ENCODE peak calls at places on chromosome 12, in five cellular contexts. N is ovary, V is H1, H is fibroblast of lung, D is fibroblast of pulmonary artery. Z is an unnamed sample.

GRCh38 chr12:25830456-25830855 is 128.0 kb upstream of the RASSF8 start:
- DNase-seq in N (no peak), V (no peak), H (no peak), D (no peak), Z (no peak)

GRCh38 chr12:94622475-94622874 is 27.9 kb downstream of the TMCC3 start:
- DNase-seq in N (no peak), V (no peak), H (no peak), D (peak), Z (peak)

GRCh38 chr12:16076553-16076952 is 165.4 kb downstream of the DERA start:
- DNase-seq in N (no peak), V (no peak), H (peak), D (peak), Z (no peak)

GRCh38 chr12:113241191-113242017 is 20.1 kb downstream of the TPCN1 start:
- DNase-seq in N (no peak), V (no peak), H (peak), D (peak), Z (no peak)

GRCh38 chr12:123270380-123271181 is 1.1 kb downstream of the CDK2AP1 start:
- DNase-seq in N (peak), V (peak), H (peak), D (peak), Z (no peak)

GRCh38 chr12:5193569-5193968 is 149.9 kb downstream of the KCNA5 start:
- DNase-seq in N (no peak), V (no peak), H (no peak), D (no peak), Z (no peak)

GRCh38 chr12:78473136-78473535 is 391.4 kb upstream of the SYT1 start:
- DNase-seq in N (no peak), V (no peak), H (peak), D (peak), Z (peak)

GRCh38 chr12:31781894-31782540 is 53.2 kb upstream of the AMN1 start:
- DNase-seq in N (no peak), V (no peak), H (no peak), D (no peak), Z (no peak)

GRCh38 chr12:130226771-130227170 is 64.5 kb downstream of the FZD10 start:
- DNase-seq in N (no peak), V (no peak), H (no peak), D (no peak), Z (no peak)

GRCh38 chr12:116416161-116416560 is 138.7 kb upstream of the MED13L start:
- DNase-seq in N (no peak), V (no peak), H (no peak), D (no peak), Z (no peak)

GRCh38 chr12:48350249-48351021 is at the start of gene ZNF641:
- DNase-seq in N (peak), V (peak), H (peak), D (peak), Z (no peak)

GRCh38 chr12:10740182-10740581 is 17.1 kb upstream of the YBX3 start:
- DNase-seq in N (no peak), V (no peak), H (no peak), D (no peak), Z (no peak)

GRCh38 chr12:51070004-51070403 is 13.4 kb downstream of the CSRNP2 start:
- DNase-seq in N (no peak), V (no peak), H (peak), D (peak), Z (peak)

GRCh38 chr12:1646908-1647669 is 18.1 kb downstream of the WNT5B start:
- DNase-seq in N (no peak), V (no peak), H (no peak), D (no peak), Z (no peak)

GRCh38 chr12:131076791-131077747 is 123.4 kb downstream of the ADGRD1 start:
- DNase-seq in N (no peak), V (no peak), H (no peak), D (no peak), Z (no peak)

GRCh38 chr12:8890313-8891084 is 23.8 kb upstream of the PHC1 start:
- DNase-seq in N (peak), V (peak), H (peak), D (peak), Z (no peak)

GRCh38 chr12:109677323-109677722 is 36.3 kb upstream of the FAM222A start:
- DNase-seq in N (no peak), V (no peak), H (no peak), D (no peak), Z (no peak)

GRCh38 chr12:62522984-62523383 is 56.4 kb downstream of the MON2 start:
- DNase-seq in N (no peak), V (no peak), H (no peak), D (peak), Z (no peak)

GRCh38 chr12:118023461-118023860 is 7.0 kb downstream of the RFC5 start:
- DNase-seq in N (no peak), V (no peak), H (no peak), D (no peak), Z (no peak)

GRCh38 chr12:47812797-47813490 is 6.8 kb downstream of the HDAC7 start:
- DNase-seq in N (peak), V (peak), H (peak), D (peak), Z (peak)

GRCh38 chr12:2288001-2288400 is 235.2 kb downstream of the CACNA1C start:
- DNase-seq in N (no peak), V (no peak), H (peak), D (peak), Z (no peak)

GRCh38 chr12:13373803-13374202 is 177.3 kb downstream of the EMP1 start:
- DNase-seq in N (no peak), V (peak), H (no peak), D (no peak), Z (no peak)

GRCh38 chr12:13383379-13383778 is 186.9 kb downstream of the EMP1 start:
- DNase-seq in N (no peak), V (peak), H (no peak), D (no peak), Z (no peak)

GRCh38 chr12:120983759-120984158 is 5.4 kb downstream of the HNF1A start:
- DNase-seq in N (no peak), V (no peak), H (no peak), D (no peak), Z (no peak)

GRCh38 chr12:32467959-32468863 is 68.9 kb downstream of the FGD4 start:
- DNase-seq in N (no peak), V (no peak), H (no peak), D (no peak), Z (no peak)

GRCh38 chr12:96427269-96427729 is 27.1 kb upstream of the CDK17 start:
- DNase-seq in N (no peak), V (no peak), H (peak), D (peak), Z (peak)

GRCh38 chr12:17992002-17992656 is 97.9 kb downstream of the RERGL start:
- DNase-seq in N (no peak), V (no peak), H (peak), D (peak), Z (peak)

GRCh38 chr12:88957358-88957757 is 377.1 kb upstream of the KITLG start:
- DNase-seq in N (no peak), V (no peak), H (no peak), D (no peak), Z (no peak)

GRCh38 chr12:88958153-88958552 is 377.9 kb upstream of the KITLG start:
- DNase-seq in N (no peak), V (no peak), H (no peak), D (no peak), Z (no peak)

GRCh38 chr12:88958961-88959360 is 378.7 kb upstream of the KITLG start:
- DNase-seq in N (no peak), V (no peak), H (no peak), D (no peak), Z (no peak)

GRCh38 chr12:88955541-88955940 is 375.3 kb upstream of the KITLG start:
- DNase-seq in N (no peak), V (no peak), H (no peak), D (no peak), Z (no peak)

DNA sequence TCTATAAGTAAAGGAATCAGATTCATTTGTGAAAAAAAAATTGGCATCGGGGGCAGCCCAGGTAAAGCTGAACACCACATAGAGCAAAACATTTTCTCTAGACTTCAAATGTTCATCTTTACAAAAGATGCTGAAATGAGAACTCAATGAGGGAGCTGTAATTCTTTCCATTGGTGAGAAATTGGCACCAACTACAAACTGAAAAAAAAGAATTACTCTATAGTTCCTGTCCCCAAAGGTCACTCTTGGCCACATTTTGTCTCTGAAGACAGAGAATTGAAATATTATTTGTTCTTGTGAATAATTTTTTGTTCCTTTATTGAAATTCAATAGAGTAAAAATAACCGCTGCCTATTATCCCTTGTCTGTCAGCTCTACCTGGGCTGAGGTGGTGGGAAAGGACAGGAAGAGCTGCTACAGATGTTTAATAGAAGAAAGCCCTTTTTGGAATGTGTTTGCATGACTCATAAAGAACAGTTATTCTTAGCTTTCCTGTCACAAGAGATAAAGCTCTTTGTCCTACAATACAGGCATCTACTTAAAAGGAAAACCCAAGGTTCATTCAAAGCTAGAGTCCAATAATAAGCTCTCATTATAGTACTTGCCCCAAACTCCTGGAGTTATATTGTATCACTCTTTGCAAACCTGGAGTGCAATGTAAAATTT is 380.1 kb upstream of the KITLG start:
- DNase-seq in N (no peak), V (no peak), H (peak), D (peak), Z (no peak)
- H3K4me3 ChIP-seq in N (no peak), V (no peak), H (no peak), D (no peak), Z (no peak)

GRCh38 chr12:41264281-41264680 is 76.2 kb downstream of the PDZRN4 start:
- DNase-seq in N (no peak), V (no peak), H (peak), D (peak), Z (no peak)
- TF ChIP-seq CTCF in N (no peak), V (no peak), H (peak), D (peak), Z (peak)

DNA sequence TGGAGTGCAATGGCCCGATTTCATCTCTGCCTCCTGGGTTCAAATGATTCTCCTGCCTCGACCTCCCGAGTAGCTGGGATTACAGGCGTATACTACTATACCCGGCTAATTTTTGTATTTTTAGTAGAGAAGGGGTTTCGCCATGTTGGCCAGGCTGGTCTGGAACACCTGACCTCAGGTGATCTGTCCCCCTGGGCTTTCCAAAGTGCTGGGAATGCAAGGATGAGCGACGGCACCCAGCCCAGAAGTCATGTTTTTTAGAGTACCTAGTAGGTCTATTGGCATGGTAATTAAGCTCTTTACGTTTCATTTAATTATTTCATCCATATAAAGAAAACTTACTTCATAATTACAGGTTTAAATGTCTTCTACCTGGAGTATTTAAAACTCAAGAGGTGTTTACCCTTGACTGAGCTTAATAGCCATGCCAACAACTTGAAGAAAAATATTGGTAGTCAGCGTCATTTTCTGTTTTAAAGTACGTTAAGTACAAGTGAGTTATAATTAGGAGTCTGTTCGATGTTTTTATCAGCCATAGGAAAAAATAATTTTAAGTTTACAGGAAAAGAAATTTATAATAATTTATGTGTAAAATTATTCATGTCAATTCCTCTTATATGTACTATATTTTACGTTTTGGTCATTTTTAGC is 4.0 kb downstream of the TMPO start:
- DNase-seq in N (no peak), V (no peak), H (no peak), D (no peak), Z (no peak)
- H3K4me3 ChIP-seq in N (no peak), V (no peak), H (no peak), D (no peak), Z (no peak)

DNA sequence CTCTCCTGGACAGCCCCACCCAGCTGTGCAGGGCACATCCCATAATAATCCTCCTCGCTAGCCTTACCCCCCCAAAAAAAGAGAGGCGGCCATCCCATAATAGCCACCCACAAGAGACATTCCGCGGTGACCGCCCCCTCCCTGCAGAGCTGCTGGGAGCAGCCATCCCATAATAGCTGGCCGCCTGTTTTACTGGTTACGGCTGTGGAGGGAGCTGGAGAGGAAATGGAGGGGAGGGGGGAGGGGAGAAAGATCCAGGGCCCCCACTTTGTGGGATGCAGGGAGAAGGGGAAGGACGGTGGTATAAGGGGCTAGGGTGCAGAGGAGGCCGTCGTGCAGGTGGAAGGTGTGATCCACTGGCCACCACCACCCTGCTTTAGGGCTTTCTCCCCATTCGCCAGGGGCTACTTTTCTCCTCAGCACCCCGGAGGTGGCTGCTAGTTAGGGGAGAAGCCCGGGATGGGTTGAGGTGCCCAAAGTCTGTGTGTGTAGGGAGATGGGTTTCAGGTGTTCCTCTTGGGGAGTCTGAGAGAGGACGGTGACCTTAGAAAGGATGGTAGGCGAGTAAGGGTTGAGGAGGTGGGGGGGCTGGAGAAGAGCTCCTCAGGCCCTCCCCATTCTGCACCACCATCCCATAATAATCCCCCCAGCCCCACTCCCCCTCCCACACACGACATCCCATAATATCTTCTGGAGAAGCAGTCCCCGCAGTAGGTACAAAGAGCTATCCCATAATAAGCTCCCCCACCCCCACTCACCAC is 6.0 kb upstream of the CHD4 start:
- DNase-seq in N (peak), V (no peak), H (peak), D (peak), Z (no peak)
- TF ChIP-seq CTCF in N (no peak), V (no peak), H (peak), D (no peak), Z (no peak)

DNA sequence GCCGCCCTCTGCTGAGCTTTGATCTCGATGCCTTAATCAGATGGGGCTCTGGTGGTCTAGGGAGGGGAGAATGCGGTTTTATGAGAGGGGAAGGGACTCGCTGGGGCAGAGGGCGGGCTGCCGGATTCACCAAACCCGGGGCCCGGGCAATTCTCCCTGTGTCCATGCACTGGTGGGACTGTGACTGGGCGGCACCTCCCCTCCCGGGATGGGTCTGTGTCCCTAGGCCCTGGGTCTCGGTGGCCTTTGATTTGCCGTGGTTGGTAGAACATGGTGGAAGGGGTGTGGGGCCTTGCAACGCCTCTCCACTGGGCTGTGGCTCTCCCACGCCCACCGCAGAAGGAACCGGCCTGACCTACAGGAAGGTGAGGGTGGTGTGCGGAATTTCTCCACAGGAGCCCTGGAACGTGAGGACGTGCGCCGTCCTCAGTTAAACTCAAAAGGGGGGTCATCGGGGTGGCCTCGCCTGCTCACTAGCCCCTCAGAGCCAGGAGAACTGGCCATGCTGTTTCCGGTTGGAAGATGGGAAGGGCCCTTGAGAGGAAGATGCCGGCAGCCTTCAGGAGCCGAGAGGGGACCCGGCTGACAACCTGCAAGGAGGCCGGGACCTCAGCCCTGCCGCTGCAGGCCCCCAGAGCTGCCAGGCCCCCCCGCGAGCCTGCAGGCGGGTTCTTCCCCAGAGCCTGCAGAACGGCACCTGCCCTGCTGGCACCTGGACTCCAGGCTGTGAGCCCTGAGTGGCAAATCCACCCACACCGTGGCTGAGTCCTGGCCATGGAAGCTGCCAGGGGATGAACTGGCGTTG is 43.6 kb downstream of the NOC4L start:
- DNase-seq in N (no peak), V (no peak), H (no peak), D (no peak), Z (no peak)
- H3K4me3 ChIP-seq in N (no peak), V (no peak), H (no peak), D (no peak), Z (no peak)

GRCh38 chr12:54004063-54004840 is 4.3 kb downstream of the HOXC9 start:
- DNase-seq in N (no peak), V (no peak), H (no peak), D (no peak), Z (no peak)
- TF ChIP-seq CTCF in N (no peak), V (no peak), H (no peak), D (no peak), Z (no peak)

GRCh38 chr12:67690656-67691055 is 42.1 kb downstream of the DYRK2 start:
- DNase-seq in N (no peak), V (no peak), H (no peak), D (peak), Z (peak)

GRCh38 chr12:67691220-67691619 is 42.7 kb downstream of the DYRK2 start:
- DNase-seq in N (no peak), V (no peak), H (no peak), D (no peak), Z (no peak)

GRCh38 chr12:67692135-67692534 is 43.6 kb downstream of the DYRK2 start:
- DNase-seq in N (no peak), V (no peak), H (no peak), D (no peak), Z (no peak)

GRCh38 chr12:67693895-67694294 is 45.4 kb downstream of the DYRK2 start:
- DNase-seq in N (no peak), V (no peak), H (no peak), D (no peak), Z (no peak)

GRCh38 chr12:67692966-67693365 is 44.4 kb downstream of the DYRK2 start:
- DNase-seq in N (no peak), V (no peak), H (no peak), D (no peak), Z (no peak)
- H3K4me3 ChIP-seq in N (no peak), V (no peak), H (no peak), D (no peak), Z (no peak)

GRCh38 chr12:100656141-100656540 is 82.7 kb downstream of the GAS2L3 start:
- DNase-seq in N (no peak), V (no peak), H (no peak), D (no peak), Z (no peak)

GRCh38 chr12:100651694-100652093 is 78.2 kb downstream of the GAS2L3 start:
- DNase-seq in N (no peak), V (no peak), H (no peak), D (no peak), Z (no peak)

GRCh38 chr12:100646896-100647295 is 73.4 kb downstream of the GAS2L3 start:
- DNase-seq in N (no peak), V (no peak), H (no peak), D (no peak), Z (no peak)

GRCh38 chr12:100652488-100652887 is 79.0 kb downstream of the GAS2L3 start:
- DNase-seq in N (no peak), V (no peak), H (no peak), D (no peak), Z (no peak)

GRCh38 chr12:100651108-100651507 is 77.6 kb downstream of the GAS2L3 start:
- DNase-seq in N (no peak), V (no peak), H (no peak), D (no peak), Z (no peak)
- TF ChIP-seq CTCF in N (no peak), V (peak), H (no peak), D (peak), Z (peak)

GRCh38 chr12:45216983-45217485 is 1.1 kb downstream of the ANO6 start:
- DNase-seq in N (no peak), V (no peak), H (no peak), D (no peak), Z (no peak)
- H3K4me3 ChIP-seq in N (peak), V (peak), H (peak), D (peak), Z (peak)